ENCODE peak calls at places on chromosomes 5 and 9, in ten cellular contexts. G, A, S, D, Y, T, U, O, I and Z are unnamed samples.

GRCh38 chr5:90409318-90410177 is at the start of gene CETN3:
- DNase-seq in G (peak; percentile 94), A (peak; percentile 96), S (peak; percentile 97), D (peak; percentile 92), Y (peak; percentile 95), T (peak; percentile 95), U (peak; percentile 92), O (peak; percentile 96), I (peak; percentile 97), Z (peak; percentile 85)

GRCh38 chr5:101662263-101662662 is 633.8 kb downstream of the SLCO4C1 start:
- DNase-seq in G (no peak), A (no peak), S (no peak), D (no peak), Y (no peak), T (no peak), U (no peak), O (no peak), I (no peak), Z (no peak)

GRCh38 chr5:7878381-7878873 is 9.5 kb downstream of the MTRR start:
- DNase-seq in G (no peak), A (peak; percentile 76), S (no peak), D (no peak), Y (no peak), T (no peak), U (peak; percentile 87), O (peak; percentile 41), I (no peak), Z (no peak)

GRCh38 chr5:150672237-150672883 is 11.3 kb downstream of the MYOZ3 start:
- DNase-seq in G (peak; percentile 59), A (no peak), S (peak; percentile 53), D (no peak), Y (peak; percentile 73), T (no peak), U (peak; percentile 76), O (peak; percentile 17), I (no peak), Z (no peak)

GRCh38 chr5:75389430-75389829 is 52.4 kb downstream of the HMGCR start:
- DNase-seq in G (no peak), A (no peak), S (no peak), D (no peak), Y (no peak), T (no peak), U (no peak), O (peak; percentile 37), I (no peak), Z (no peak)

GRCh38 chr9:7467186-7467585 is 332.4 kb downstream of the DMAC1 start:
- DNase-seq in G (no peak), A (no peak), S (no peak), D (no peak), Y (no peak), T (no peak), U (peak; percentile 21), O (no peak), I (no peak), Z (no peak)

GRCh38 chr5:147628054-147628895 is 118.4 kb upstream of the DPYSL3 start:
- DNase-seq in G (peak; percentile 62), A (peak; percentile 55), S (peak; percentile 83), D (peak; percentile 23), Y (no peak), T (peak; percentile 71), U (peak; percentile 56), O (peak; percentile 54), I (peak; percentile 79), Z (no peak)

GRCh38 chr5:40227366-40227765 is 452.3 kb upstream of the PTGER4 start:
- DNase-seq in G (no peak), A (peak; percentile 91), S (no peak), D (peak; percentile 66), Y (no peak), T (no peak), U (no peak), O (no peak), I (no peak), Z (no peak)

GRCh38 chr5:40260351-40260750 is 419.4 kb upstream of the PTGER4 start:
- DNase-seq in G (peak; percentile 28), A (no peak), S (no peak), D (no peak), Y (peak; percentile 67), T (no peak), U (no peak), O (no peak), I (no peak), Z (no peak)

GRCh38 chr9:95816716-95817115 is 58.8 kb upstream of the ERCC6L2 start:
- DNase-seq in G (no peak), A (no peak), S (no peak), D (no peak), Y (no peak), T (no peak), U (no peak), O (no peak), I (no peak), Z (no peak)

GRCh38 chr5:91049112-91049511 is 334.0 kb downstream of the ARRDC3 start:
- DNase-seq in G (no peak), A (no peak), S (no peak), D (no peak), Y (no peak), T (no peak), U (no peak), O (no peak), I (no peak), Z (no peak)

GRCh38 chr9:99582768-99583167 is 238.9 kb upstream of the NR4A3 start:
- DNase-seq in G (no peak), A (no peak), S (no peak), D (no peak), Y (no peak), T (no peak), U (no peak), O (no peak), I (no peak), Z (no peak)

GRCh38 chr5:160269017-160269416 is 39.7 kb downstream of the FABP6 start:
- DNase-seq in G (peak; percentile 94), A (peak; percentile 91), S (no peak), D (peak; percentile 56), Y (peak; percentile 92), T (peak; percentile 84), U (peak; percentile 56), O (no peak), I (peak; percentile 80), Z (no peak)

GRCh38 chr5:160272041-160272663 is 40.2 kb downstream of the CCNJL start:
- DNase-seq in G (no peak), A (no peak), S (no peak), D (no peak), Y (no peak), T (no peak), U (no peak), O (no peak), I (no peak), Z (no peak)

GRCh38 chr5:160271396-160271795 is 41.0 kb downstream of the CCNJL start:
- DNase-seq in G (no peak), A (no peak), S (peak; percentile 55), D (no peak), Y (no peak), T (no peak), U (no peak), O (peak; percentile 22), I (no peak), Z (no peak)

GRCh38 chr5:160272889-160273288 is 39.5 kb downstream of the CCNJL start:
- DNase-seq in G (no peak), A (no peak), S (no peak), D (no peak), Y (no peak), T (no peak), U (no peak), O (no peak), I (no peak), Z (no peak)

GRCh38 chr5:160270704-160271103 is 41.4 kb downstream of the FABP6 start:
- DNase-seq in G (no peak), A (no peak), S (no peak), D (no peak), Y (no peak), T (no peak), U (peak; percentile 77), O (no peak), I (no peak), Z (no peak)
- H3K27ac ChIP-seq in G (no peak overlapping the region), A (no peak overlapping the region), S (peak overlapping the region; percentile 80), D (no peak overlapping the region), Y (no peak overlapping the region), T (peak overlapping the region; percentile 7), U (no peak overlapping the region), O (no peak overlapping the region), I (peak overlapping the region; percentile 43), Z (no peak overlapping the region)

DNA sequence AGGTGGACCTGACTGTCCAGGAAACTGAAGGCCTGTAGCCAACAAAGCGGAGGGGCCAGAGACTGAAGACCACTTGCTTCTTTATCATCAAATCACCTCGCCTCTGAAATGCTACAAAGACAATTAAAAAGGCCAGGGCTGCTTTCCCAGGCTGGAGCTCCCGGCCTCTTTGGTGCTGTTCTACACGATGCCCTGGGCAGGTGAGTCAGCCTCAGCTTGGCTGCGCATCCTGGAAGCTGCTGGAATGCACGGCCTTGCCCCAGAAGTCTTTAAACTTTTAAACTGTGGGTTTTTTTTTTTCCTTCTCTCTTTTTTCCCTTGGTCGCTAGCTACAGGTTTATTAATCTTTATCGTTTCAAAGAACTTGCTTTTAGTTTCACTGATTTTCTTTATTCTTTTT is 46.5 kb downstream of the SH3PXD2B start:
- DNase-seq in G (no peak), A (peak; percentile 72), S (no peak), D (no peak), Y (no peak), T (peak; percentile 72), U (peak; percentile 78), O (no peak), I (no peak), Z (no peak)
- H3K27ac ChIP-seq in G (no peak overlapping the region), A (no peak overlapping the region), S (no peak overlapping the region), D (peak overlapping the region; percentile 55), Y (no peak overlapping the region), T (peak overlapping the region; percentile 34), U (no peak overlapping the region), O (no peak overlapping the region), I (no peak overlapping the region), Z (no peak overlapping the region)

DNA sequence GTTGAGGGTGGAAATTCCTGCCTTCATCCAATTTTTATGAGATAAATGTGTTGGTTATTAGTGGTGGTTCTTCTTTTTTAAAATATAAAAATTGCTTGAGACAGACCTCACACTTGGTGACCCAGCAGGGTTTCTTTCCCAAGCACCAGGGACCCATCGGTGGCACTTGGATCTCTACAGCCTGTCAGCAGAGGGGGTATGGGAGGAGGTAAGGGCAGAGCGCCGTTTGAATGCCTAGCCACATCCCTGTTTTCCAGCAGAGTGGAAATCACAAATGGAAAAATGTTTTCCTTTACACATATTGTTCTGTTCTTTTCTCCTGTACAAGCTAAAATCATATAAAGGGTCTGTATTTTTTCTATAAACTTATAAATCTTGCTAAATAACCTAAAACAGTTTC is 248.0 kb downstream of the NR3C1 start:
- DNase-seq in G (no peak), A (no peak), S (no peak), D (no peak), Y (no peak), T (no peak), U (no peak), O (no peak), I (no peak), Z (no peak)
- H3K27ac ChIP-seq in G (peak overlapping the region; percentile 49), A (peak overlapping the region; percentile 92), S (no peak overlapping the region), D (no peak overlapping the region), Y (peak overlapping the region; percentile 61), T (peak overlapping the region; percentile 75), U (peak overlapping the region; percentile 44), O (no peak overlapping the region), I (no peak overlapping the region), Z (no peak overlapping the region)

DNA sequence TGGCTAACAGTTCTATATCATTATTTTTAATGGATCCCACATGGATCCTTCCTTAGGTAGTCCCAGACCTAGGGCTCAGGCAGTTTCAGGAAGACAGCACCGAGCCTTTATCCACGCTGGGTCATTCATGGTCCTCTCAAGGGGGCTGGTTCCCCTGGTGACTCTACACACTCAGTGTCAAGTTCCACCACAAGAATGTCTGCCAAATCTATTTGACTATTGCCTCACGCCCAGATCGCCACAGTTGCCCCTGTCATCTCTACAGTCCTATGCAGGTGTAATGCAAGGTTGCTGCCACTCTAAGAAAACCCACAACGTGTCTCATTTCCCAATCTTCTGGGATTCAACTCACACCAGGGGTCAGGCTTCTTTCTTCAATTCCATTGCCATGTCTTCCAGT is 8.0 kb upstream of the ZNF366 start:
- DNase-seq in G (no peak), A (no peak), S (no peak), D (no peak), Y (no peak), T (no peak), U (no peak), O (no peak), I (no peak), Z (no peak)
- H3K27ac ChIP-seq in G (no peak overlapping the region), A (no peak overlapping the region), S (no peak overlapping the region), D (no peak overlapping the region), Y (no peak overlapping the region), T (no peak overlapping the region), U (no peak overlapping the region), O (no peak overlapping the region), I (no peak overlapping the region), Z (no peak overlapping the region)